ENCODE peak calls at places on chromosome 19, in nine cellular contexts. One of them, this sample, is unnamed.
A peak's percentile ranks its signal among the peaks of the same experiment; 100 is the strongest.

GRCh38 chr19:32387701-32388392 is 17.7 kb upstream of the DPY19L3 start:
- DNase-seq in small intestine: peak; percentile 65
- DNase-seq in Peyer's patch: peak; percentile 62
- DNase-seq in CD8-positive, alpha-beta memory T cell: no peak
- DNase-seq in bronchial epithelial cell: no peak
- DNase-seq in HL-60: no peak
- DNase-seq in left ventricle myocardium inferior: no peak
- DNase-seq in heart right ventricle: no peak
- DNase-seq in cardiac fibroblast: no peak
- DNase-seq in this sample: no peak

GRCh38 chr19:16764280-16764679 is 44.6 kb downstream of the NWD1 start:
- DNase-seq in small intestine: no peak
- DNase-seq in Peyer's patch: no peak
- DNase-seq in CD8-positive, alpha-beta memory T cell: no peak
- DNase-seq in bronchial epithelial cell: no peak
- DNase-seq in HL-60: no peak
- DNase-seq in left ventricle myocardium inferior: no peak
- DNase-seq in heart right ventricle: no peak
- DNase-seq in cardiac fibroblast: no peak
- DNase-seq in this sample: no peak

GRCh38 chr19:48348039-48348438 is 15.7 kb downstream of the TMEM143 start:
- DNase-seq in small intestine: no peak
- DNase-seq in Peyer's patch: no peak
- DNase-seq in CD8-positive, alpha-beta memory T cell: no peak
- DNase-seq in bronchial epithelial cell: no peak
- DNase-seq in HL-60: no peak
- DNase-seq in left ventricle myocardium inferior: no peak
- DNase-seq in heart right ventricle: peak; percentile 48
- DNase-seq in cardiac fibroblast: peak; percentile 36
- DNase-seq in this sample: no peak

GRCh38 chr19:54209748-54210494 is 9.3 kb downstream of the RPS9 start:
- DNase-seq in small intestine: peak; percentile 96
- DNase-seq in Peyer's patch: peak; percentile 81
- DNase-seq in CD8-positive, alpha-beta memory T cell: no peak
- DNase-seq in bronchial epithelial cell: peak; percentile 96
- DNase-seq in HL-60: peak; percentile 55
- DNase-seq in left ventricle myocardium inferior: peak; percentile 80
- DNase-seq in heart right ventricle: peak; percentile 82
- DNase-seq in cardiac fibroblast: peak; percentile 99
- DNase-seq in this sample: no peak

GRCh38 chr19:46211201-46211881 is 18.2 kb upstream of the IGFL1 start:
- DNase-seq in small intestine: no peak
- DNase-seq in Peyer's patch: no peak
- DNase-seq in CD8-positive, alpha-beta memory T cell: no peak
- DNase-seq in bronchial epithelial cell: peak; percentile 89
- DNase-seq in HL-60: no peak
- DNase-seq in left ventricle myocardium inferior: no peak
- DNase-seq in heart right ventricle: no peak
- DNase-seq in cardiac fibroblast: peak; percentile 73
- DNase-seq in this sample: no peak

GRCh38 chr19:768424-768823 is 17.5 kb downstream of the MISP start:
- DNase-seq in small intestine: no peak
- DNase-seq in Peyer's patch: no peak
- DNase-seq in CD8-positive, alpha-beta memory T cell: no peak
- DNase-seq in bronchial epithelial cell: peak; percentile 17
- DNase-seq in HL-60: no peak
- DNase-seq in left ventricle myocardium inferior: no peak
- DNase-seq in heart right ventricle: no peak
- DNase-seq in cardiac fibroblast: peak; percentile 90
- DNase-seq in this sample: no peak

GRCh38 chr19:47352095-47352494 is 3.0 kb downstream of the DHX34 start:
- DNase-seq in small intestine: no peak
- DNase-seq in Peyer's patch: no peak
- DNase-seq in CD8-positive, alpha-beta memory T cell: no peak
- DNase-seq in bronchial epithelial cell: no peak
- DNase-seq in HL-60: no peak
- DNase-seq in left ventricle myocardium inferior: no peak
- DNase-seq in heart right ventricle: no peak
- DNase-seq in cardiac fibroblast: no peak
- DNase-seq in this sample: no peak

GRCh38 chr19:54432144-54432738 is 16.8 kb upstream of the LENG8 start:
- DNase-seq in small intestine: no peak
- DNase-seq in Peyer's patch: no peak
- DNase-seq in CD8-positive, alpha-beta memory T cell: no peak
- DNase-seq in bronchial epithelial cell: peak; percentile 84
- DNase-seq in HL-60: no peak
- DNase-seq in left ventricle myocardium inferior: no peak
- DNase-seq in heart right ventricle: no peak
- DNase-seq in cardiac fibroblast: no peak
- DNase-seq in this sample: no peak

GRCh38 chr19:47210689-47211316 is 20.2 kb downstream of the BBC3 start:
- DNase-seq in small intestine: peak; percentile 76
- DNase-seq in Peyer's patch: peak; percentile 59
- DNase-seq in CD8-positive, alpha-beta memory T cell: peak; percentile 66
- DNase-seq in bronchial epithelial cell: peak; percentile 62
- DNase-seq in HL-60: peak; percentile 83
- DNase-seq in left ventricle myocardium inferior: peak; percentile 65
- DNase-seq in heart right ventricle: peak; percentile 88
- DNase-seq in cardiac fibroblast: peak; percentile 86
- DNase-seq in this sample: no peak

GRCh38 chr19:21022996-21023395 is 2.5 kb downstream of the ZNF430 start:
- DNase-seq in small intestine: no peak
- DNase-seq in Peyer's patch: no peak
- DNase-seq in CD8-positive, alpha-beta memory T cell: no peak
- DNase-seq in bronchial epithelial cell: peak; percentile 91
- DNase-seq in HL-60: no peak
- DNase-seq in left ventricle myocardium inferior: no peak
- DNase-seq in heart right ventricle: no peak
- DNase-seq in cardiac fibroblast: peak; percentile 49
- DNase-seq in this sample: peak; percentile 53

GRCh38 chr19:48381178-48381950 is 10.0 kb downstream of the KDELR1 start:
- DNase-seq in small intestine: no peak
- DNase-seq in Peyer's patch: no peak
- DNase-seq in CD8-positive, alpha-beta memory T cell: no peak
- DNase-seq in bronchial epithelial cell: no peak
- DNase-seq in HL-60: no peak
- DNase-seq in left ventricle myocardium inferior: no peak
- DNase-seq in heart right ventricle: no peak
- DNase-seq in cardiac fibroblast: no peak
- DNase-seq in this sample: no peak

GRCh38 chr19:38273499-38273898 is 9.1 kb downstream of the SPINT2 start:
- DNase-seq in small intestine: peak; percentile 98
- DNase-seq in Peyer's patch: peak; percentile 78
- DNase-seq in CD8-positive, alpha-beta memory T cell: no peak
- DNase-seq in bronchial epithelial cell: no peak
- DNase-seq in HL-60: no peak
- DNase-seq in left ventricle myocardium inferior: no peak
- DNase-seq in heart right ventricle: no peak
- DNase-seq in cardiac fibroblast: no peak
- DNase-seq in this sample: no peak

GRCh38 chr19:40750035-40750284 is 317 bp downstream of the ACTMAP start:
- DNase-seq in small intestine: no peak
- DNase-seq in Peyer's patch: no peak
- DNase-seq in CD8-positive, alpha-beta memory T cell: no peak
- DNase-seq in bronchial epithelial cell: peak; percentile 54
- DNase-seq in HL-60: peak; percentile 12
- DNase-seq in left ventricle myocardium inferior: no peak
- DNase-seq in heart right ventricle: no peak
- DNase-seq in cardiac fibroblast: no peak
- DNase-seq in this sample: no peak

GRCh38 chr19:15417699-15418098 is 1.1 kb downstream of the AKAP8L start:
- DNase-seq in small intestine: peak; percentile 5
- DNase-seq in Peyer's patch: no peak
- DNase-seq in CD8-positive, alpha-beta memory T cell: no peak
- DNase-seq in bronchial epithelial cell: peak; percentile 8
- DNase-seq in HL-60: no peak
- DNase-seq in left ventricle myocardium inferior: no peak
- DNase-seq in heart right ventricle: no peak
- DNase-seq in cardiac fibroblast: peak; percentile 25
- DNase-seq in this sample: no peak

GRCh38 chr19:43425567-43426392 is 11.1 kb downstream of the TEX101 start:
- DNase-seq in small intestine: peak; percentile 96
- DNase-seq in Peyer's patch: peak; percentile 87
- DNase-seq in CD8-positive, alpha-beta memory T cell: no peak
- DNase-seq in bronchial epithelial cell: peak; percentile 52
- DNase-seq in HL-60: no peak
- DNase-seq in left ventricle myocardium inferior: no peak
- DNase-seq in heart right ventricle: no peak
- DNase-seq in cardiac fibroblast: peak; percentile 24
- DNase-seq in this sample: no peak

GRCh38 chr19:53511933-53512374 is 26.0 kb upstream of the ZNF331 start:
- DNase-seq in small intestine: peak; percentile 44
- DNase-seq in Peyer's patch: no peak
- DNase-seq in CD8-positive, alpha-beta memory T cell: peak; percentile 17
- DNase-seq in bronchial epithelial cell: peak; percentile 52
- DNase-seq in HL-60: peak; percentile 43
- DNase-seq in left ventricle myocardium inferior: peak; percentile 40
- DNase-seq in heart right ventricle: peak; percentile 51
- DNase-seq in cardiac fibroblast: peak; percentile 60
- DNase-seq in this sample: no peak

GRCh38 chr19:4916292-4917082 is 7.2 kb downstream of the UHRF1 start:
- DNase-seq in small intestine: no peak
- DNase-seq in Peyer's patch: no peak
- DNase-seq in CD8-positive, alpha-beta memory T cell: peak; percentile 42
- DNase-seq in bronchial epithelial cell: no peak
- DNase-seq in HL-60: peak; percentile 55
- DNase-seq in left ventricle myocardium inferior: no peak
- DNase-seq in heart right ventricle: no peak
- DNase-seq in cardiac fibroblast: no peak
- DNase-seq in this sample: no peak
- H3K4me3 ChIP-seq in small intestine: peak overlapping the region; percentile 28
- H3K4me3 ChIP-seq in Peyer's patch: peak overlapping the region; percentile 54
- H3K4me3 ChIP-seq in CD8-positive, alpha-beta memory T cell: peak overlapping the region; percentile 97
- H3K4me3 ChIP-seq in bronchial epithelial cell: no peak overlapping the region
- H3K4me3 ChIP-seq in HL-60: peak overlapping the region; percentile 4
- H3K4me3 ChIP-seq in left ventricle myocardium inferior: peak overlapping the region; percentile 37
- H3K4me3 ChIP-seq in heart right ventricle: peak overlapping the region; percentile 29
- H3K4me3 ChIP-seq in cardiac fibroblast: no peak overlapping the region
- H3K4me3 ChIP-seq in this sample: peak overlapping the region; percentile 24

GRCh38 chr19:57511484-57511883 is 11.7 kb downstream of the ZNF773 start:
- DNase-seq in small intestine: no peak
- DNase-seq in Peyer's patch: no peak
- DNase-seq in CD8-positive, alpha-beta memory T cell: no peak
- DNase-seq in bronchial epithelial cell: no peak
- DNase-seq in HL-60: no peak
- DNase-seq in left ventricle myocardium inferior: no peak
- DNase-seq in heart right ventricle: no peak
- DNase-seq in cardiac fibroblast: no peak
- DNase-seq in this sample: no peak

GRCh38 chr19:57512845-57513244 is 13.1 kb downstream of the ZNF773 start:
- DNase-seq in small intestine: no peak
- DNase-seq in Peyer's patch: no peak
- DNase-seq in CD8-positive, alpha-beta memory T cell: no peak
- DNase-seq in bronchial epithelial cell: no peak
- DNase-seq in HL-60: no peak
- DNase-seq in left ventricle myocardium inferior: no peak
- DNase-seq in heart right ventricle: no peak
- DNase-seq in cardiac fibroblast: peak; percentile 31
- DNase-seq in this sample: no peak

DNA sequence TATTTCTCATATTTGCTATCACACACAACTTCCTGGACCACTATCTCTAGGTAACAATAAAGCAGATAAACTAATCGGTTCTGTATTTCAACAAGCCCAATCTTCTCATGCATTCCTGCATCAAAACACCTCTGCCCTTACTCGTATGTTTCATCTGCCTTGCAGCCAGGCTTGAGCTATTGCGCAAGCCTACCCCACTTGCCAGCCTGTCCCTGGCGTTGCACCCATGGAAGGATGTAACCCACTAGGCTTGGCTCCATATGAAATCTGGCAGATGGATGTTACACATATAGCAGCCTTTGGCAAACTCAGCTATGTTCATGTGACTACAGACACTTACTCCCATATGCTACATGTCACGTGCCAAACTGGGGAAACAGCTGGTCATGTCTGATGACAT is 11.9 kb upstream of the ZNF549 start:
- DNase-seq in small intestine: no peak
- DNase-seq in Peyer's patch: no peak
- DNase-seq in CD8-positive, alpha-beta memory T cell: no peak
- DNase-seq in bronchial epithelial cell: no peak
- DNase-seq in HL-60: no peak
- DNase-seq in left ventricle myocardium inferior: no peak
- DNase-seq in heart right ventricle: no peak
- DNase-seq in cardiac fibroblast: no peak
- DNase-seq in this sample: no peak
- H3K4me3 ChIP-seq in small intestine: no peak overlapping the region
- H3K4me3 ChIP-seq in Peyer's patch: no peak overlapping the region
- H3K4me3 ChIP-seq in CD8-positive, alpha-beta memory T cell: no peak overlapping the region
- H3K4me3 ChIP-seq in bronchial epithelial cell: no peak overlapping the region
- H3K4me3 ChIP-seq in HL-60: no peak overlapping the region
- H3K4me3 ChIP-seq in left ventricle myocardium inferior: no peak overlapping the region
- H3K4me3 ChIP-seq in heart right ventricle: no peak overlapping the region
- H3K4me3 ChIP-seq in cardiac fibroblast: no peak overlapping the region
- H3K4me3 ChIP-seq in this sample: no peak overlapping the region

GRCh38 chr19:6466526-6467248 is 2.6 kb downstream of the CRB3 start:
- DNase-seq in small intestine: no peak
- DNase-seq in Peyer's patch: no peak
- DNase-seq in CD8-positive, alpha-beta memory T cell: no peak
- DNase-seq in bronchial epithelial cell: no peak
- DNase-seq in HL-60: no peak
- DNase-seq in left ventricle myocardium inferior: no peak
- DNase-seq in heart right ventricle: no peak
- DNase-seq in cardiac fibroblast: no peak
- DNase-seq in this sample: no peak

GRCh38 chr19:6467384-6467783 is 3.3 kb downstream of the CRB3 start:
- DNase-seq in small intestine: no peak
- DNase-seq in Peyer's patch: no peak
- DNase-seq in CD8-positive, alpha-beta memory T cell: no peak
- DNase-seq in bronchial epithelial cell: no peak
- DNase-seq in HL-60: no peak
- DNase-seq in left ventricle myocardium inferior: no peak
- DNase-seq in heart right ventricle: no peak
- DNase-seq in cardiac fibroblast: no peak
- DNase-seq in this sample: no peak

GRCh38 chr19:6465006-6465405 is 935 bp downstream of the CRB3 start:
- DNase-seq in small intestine: peak; percentile 56
- DNase-seq in Peyer's patch: no peak
- DNase-seq in CD8-positive, alpha-beta memory T cell: no peak
- DNase-seq in bronchial epithelial cell: no peak
- DNase-seq in HL-60: no peak
- DNase-seq in left ventricle myocardium inferior: no peak
- DNase-seq in heart right ventricle: no peak
- DNase-seq in cardiac fibroblast: no peak
- DNase-seq in this sample: no peak

GRCh38 chr19:6464070-6464873 is at the start of gene CRB3:
- DNase-seq in small intestine: peak; percentile 99
- DNase-seq in Peyer's patch: peak; percentile 99
- DNase-seq in CD8-positive, alpha-beta memory T cell: no peak
- DNase-seq in bronchial epithelial cell: peak; percentile 64
- DNase-seq in HL-60: no peak
- DNase-seq in left ventricle myocardium inferior: no peak
- DNase-seq in heart right ventricle: no peak
- DNase-seq in cardiac fibroblast: no peak
- DNase-seq in this sample: no peak

GRCh38 chr19:6465663-6466062 is 1.6 kb downstream of the CRB3 start:
- DNase-seq in small intestine: no peak
- DNase-seq in Peyer's patch: no peak
- DNase-seq in CD8-positive, alpha-beta memory T cell: no peak
- DNase-seq in bronchial epithelial cell: no peak
- DNase-seq in HL-60: no peak
- DNase-seq in left ventricle myocardium inferior: no peak
- DNase-seq in heart right ventricle: no peak
- DNase-seq in cardiac fibroblast: no peak
- DNase-seq in this sample: no peak
- H3K4me3 ChIP-seq in small intestine: no peak overlapping the region
- H3K4me3 ChIP-seq in Peyer's patch: peak overlapping the region; percentile 76
- H3K4me3 ChIP-seq in CD8-positive, alpha-beta memory T cell: no peak overlapping the region
- H3K4me3 ChIP-seq in bronchial epithelial cell: no peak overlapping the region
- H3K4me3 ChIP-seq in HL-60: no peak overlapping the region
- H3K4me3 ChIP-seq in left ventricle myocardium inferior: no peak overlapping the region
- H3K4me3 ChIP-seq in heart right ventricle: no peak overlapping the region
- H3K4me3 ChIP-seq in cardiac fibroblast: no peak overlapping the region
- H3K4me3 ChIP-seq in this sample: no peak overlapping the region

GRCh38 chr19:4624301-4624700 is 15.0 kb upstream of the TNFAIP8L1 start:
- DNase-seq in small intestine: no peak
- DNase-seq in Peyer's patch: no peak
- DNase-seq in CD8-positive, alpha-beta memory T cell: no peak
- DNase-seq in bronchial epithelial cell: no peak
- DNase-seq in HL-60: no peak
- DNase-seq in left ventricle myocardium inferior: no peak
- DNase-seq in heart right ventricle: no peak
- DNase-seq in cardiac fibroblast: no peak
- DNase-seq in this sample: no peak
- H3K4me3 ChIP-seq in small intestine: no peak overlapping the region
- H3K4me3 ChIP-seq in Peyer's patch: no peak overlapping the region
- H3K4me3 ChIP-seq in CD8-positive, alpha-beta memory T cell: no peak overlapping the region
- H3K4me3 ChIP-seq in bronchial epithelial cell: no peak overlapping the region
- H3K4me3 ChIP-seq in HL-60: no peak overlapping the region
- H3K4me3 ChIP-seq in left ventricle myocardium inferior: no peak overlapping the region
- H3K4me3 ChIP-seq in heart right ventricle: no peak overlapping the region
- H3K4me3 ChIP-seq in cardiac fibroblast: no peak overlapping the region
- H3K4me3 ChIP-seq in this sample: no peak overlapping the region

This sample was measured in GM12864.